ENCODE peak calls at places on chromosomes 5 and 9, in five cellular contexts. R is stimulated activated naive CD8-positive, alpha-beta T cell treated with anti-CD3 and anti-CD28 coated beads, Interleukin-15, amount 100 ng/mL, for 72 hours; V is activated T-cell treated with anti-CD3 and anti-CD28 coated beads for 48 hours; K is left ventricle myocardium inferior; H is coronary artery. X is an unnamed sample.
A peak's percentile ranks its signal among the peaks of the same experiment; 100 is the strongest.

GRCh38 chr9:74284596-74284995 is 212.5 kb upstream of the RORB start:
- DNase-seq in V (no peak), H (no peak), K (no peak), R (no peak), X (no peak)

GRCh38 chr9:20854444-20854843 is 170.4 kb downstream of the FOCAD start:
- DNase-seq in H (no peak), V (no peak), K (no peak), R (no peak), X (no peak)

GRCh38 chr9:114151426-114151956 is 3.8 kb upstream of the COL27A1 start:
- DNase-seq in R (no peak), K (no peak), V (no peak), H (no peak), X (no peak)

GRCh38 chr9:131701789-131702337 is 38.0 kb downstream of the RAPGEF1 start:
- DNase-seq in K (no peak), H (no peak), V (no peak), R (no peak), X (no peak)

GRCh38 chr5:147384346-147385193 is 125.3 kb downstream of the DPYSL3 start:
- DNase-seq in H (no peak), V (no peak), R (no peak), K (no peak), X (no peak)

GRCh38 chr9:114653556-114654159 is 3.9 kb downstream of the TEX53 start:
- DNase-seq in R (peak; percentile 77), K (peak; percentile 28), H (no peak), V (peak; percentile 63), X (peak; percentile 87)

GRCh38 chr5:39072915-39073758 is 1.1 kb downstream of the RICTOR start:
- DNase-seq in R (peak; percentile 91), K (peak; percentile 33), H (peak; percentile 76), V (peak; percentile 37), X (peak; percentile 22)

GRCh38 chr5:127941646-127942045 is 141.9 kb upstream of the SLC12A2 start:
- DNase-seq in R (no peak), V (no peak), H (no peak), K (no peak), X (peak; percentile 33)

GRCh38 chr5:158868570-158868969 is 231.1 kb downstream of the EBF1 start:
- DNase-seq in R (no peak), H (no peak), V (no peak), K (no peak), X (no peak)

GRCh38 chr5:176910161-176910560 is 11.0 kb upstream of the HK3 start:
- DNase-seq in V (no peak), K (no peak), R (no peak), H (no peak), X (no peak)

GRCh38 chr9:126844085-126844484 is 16.4 kb upstream of the ZBTB34 start:
- DNase-seq in V (no peak), H (no peak), K (no peak), R (no peak), X (no peak)

GRCh38 chr9:35771943-35772342 is 17.9 kb upstream of the MSMP start:
- DNase-seq in R (no peak), V (no peak), K (no peak), H (no peak), X (no peak)

GRCh38 chr9:26727471-26727870 is 165.1 kb downstream of the CAAP1 start:
- DNase-seq in H (no peak), V (no peak), R (no peak), K (no peak), X (no peak)

GRCh38 chr9:135840107-135840506 is 67.2 kb downstream of the CAMSAP1 start:
- DNase-seq in R (no peak), K (no peak), V (no peak), H (peak; percentile 35), X (no peak)

GRCh38 chr5:152736906-152737305 is 331.8 kb upstream of the NMUR2 start:
- DNase-seq in K (no peak), R (no peak), V (no peak), H (no peak), X (no peak)

GRCh38 chr5:87912419-87912818 is 356.2 kb downstream of the TMEM161B start:
- DNase-seq in R (no peak), H (no peak), K (no peak), V (no peak), X (no peak)

GRCh38 chr5:80917596-80917995 is 42.6 kb upstream of the RASGRF2 start:
- DNase-seq in K (no peak), H (no peak), V (no peak), R (no peak), X (no peak)

GRCh38 chr9:136658849-136659535 is 3.7 kb upstream of the EGFL7 start:
- DNase-seq in H (no peak), V (no peak), K (no peak), R (no peak), X (no peak)

GRCh38 chr5:42021119-42021518 is 96.0 kb downstream of the FBXO4 start:
- DNase-seq in R (no peak), V (no peak), H (no peak), K (no peak), X (no peak)

GRCh38 chr9:125066839-125067619 is 76.3 kb downstream of the SCAI start:
- DNase-seq in H (no peak), K (no peak), V (no peak), R (no peak), X (no peak)

GRCh38 chr5:144812770-144813169 is 642.1 kb downstream of the KCTD16 start:
- DNase-seq in R (no peak), V (no peak), H (no peak), K (no peak), X (no peak)

GRCh38 chr9:34689512-34689911 is 1.6 kb downstream of the CCL19 start:
- DNase-seq in V (no peak), R (no peak), K (no peak), H (no peak), X (no peak)

GRCh38 chr5:148141645-148142044 is 26.7 kb upstream of the SPINK14 start:
- DNase-seq in R (no peak), K (no peak), V (no peak), H (no peak), X (no peak)

GRCh38 chr9:81826541-81826906 is 101.7 kb upstream of the SPATA31D4 start:
- DNase-seq in R (no peak), H (no peak), V (no peak), K (peak; percentile 78), X (no peak)

GRCh38 chr5:43063731-43064171 is 23.6 kb upstream of the ANXA2R start:
- DNase-seq in V (no peak), R (no peak), K (no peak), H (no peak), X (no peak)

GRCh38 chr5:137629646-137630045 is 106.2 kb downstream of the KLHL3 start:
- DNase-seq in K (no peak), H (no peak), R (peak; percentile 15), V (no peak), X (peak; percentile 25)

GRCh38 chr9:76557674-76558073 is 98.7 kb downstream of the GCNT1 start:
- DNase-seq in R (no peak), K (no peak), V (no peak), H (no peak), X (no peak)

GRCh38 chr5:109803854-109804253 is 114.1 kb downstream of the MAN2A1 start:
- DNase-seq in V (no peak), H (no peak), R (no peak), K (no peak), X (no peak)

GRCh38 chr9:133509179-133510083 is 15.3 kb downstream of the MYMK start:
- DNase-seq in V (no peak), K (no peak), H (no peak), R (no peak), X (no peak)

GRCh38 chr5:44932922-44933585 is 124.3 kb downstream of the MRPS30 start:
- DNase-seq in K (no peak), R (no peak), V (no peak), H (no peak), X (no peak)

GRCh38 chr9:127209220-127209619 is 55.4 kb upstream of the GARNL3 start:
- DNase-seq in H (no peak), V (no peak), R (no peak), K (no peak), X (no peak)

GRCh38 chr5:15472116-15472515 is 27.9 kb upstream of the FBXL7 start:
- DNase-seq in R (no peak), H (no peak), V (no peak), K (no peak), X (no peak)

GRCh38 chr5:78908173-78908901 is 76.8 kb downstream of the ARSB start:
- DNase-seq in R (no peak), V (no peak), H (no peak), K (peak; percentile 68), X (peak; percentile 23)

GRCh38 chr5:140076788-140077187 is 33.7 kb upstream of the NRG2 start:
- DNase-seq in K (no peak), H (no peak), R (no peak), V (no peak), X (no peak)